ENCODE peak calls at places on chromosomes 5 and 9, in seven cellular contexts. B, P, X, Z, I, V and H are unnamed samples.

GRCh38 chr9:134592018-134592818 is 49.4 kb upstream of the COL5A1 start:
- DNase-seq in P (no peak), V (peak; percentile 64), I (peak; percentile 97), X (no peak), Z (peak; percentile 45), B (no peak), H (no peak)

GRCh38 chr5:36389245-36389644 is 87.5 kb upstream of the RANBP3L start:
- DNase-seq in Z (peak; percentile 56), V (no peak), P (no peak), I (peak; percentile 62), B (no peak), X (no peak), H (no peak)

GRCh38 chr5:111383288-111383970 is 128.9 kb downstream of the STARD4 start:
- DNase-seq in B (no peak), V (no peak), P (no peak), Z (no peak), X (peak; percentile 30), I (peak; percentile 27), H (no peak)

GRCh38 chr5:75375414-75375813 is 38.4 kb downstream of the HMGCR start:
- DNase-seq in B (no peak), X (no peak), V (no peak), I (no peak), P (no peak), Z (no peak), H (no peak)

GRCh38 chr5:61357745-61358144 is 25.7 kb downstream of the ZSWIM6 start:
- DNase-seq in Z (no peak), B (no peak), V (no peak), X (no peak), P (no peak), I (peak; percentile 46), H (no peak)

GRCh38 chr5:68770566-68770965 is 323.2 kb upstream of the SLC30A5 start:
- DNase-seq in P (no peak), V (no peak), X (no peak), Z (no peak), I (no peak), B (no peak), H (no peak)

GRCh38 chr9:126363847-126364671 is 37.4 kb downstream of the MVB12B start:
- DNase-seq in V (no peak), B (no peak), P (no peak), I (peak; percentile 26), X (peak; percentile 70), Z (no peak), H (no peak)

GRCh38 chr5:95697781-95698681 is 15.2 kb upstream of the SPATA9 start:
- DNase-seq in Z (no peak), I (no peak), B (no peak), P (no peak), V (no peak), X (no peak), H (no peak)

GRCh38 chr5:104800440-104801048 is 1238.0 kb upstream of the NUDT12 start:
- DNase-seq in I (peak; percentile 2), X (no peak), Z (no peak), B (no peak), V (no peak), P (no peak), H (no peak)

GRCh38 chr5:10859393-10860195 is 98.6 kb upstream of the DAP start:
- DNase-seq in Z (no peak), P (peak; percentile 68), B (no peak), I (no peak), V (no peak), X (no peak), H (no peak)

GRCh38 chr9:98080346-98080745 is 23.8 kb downstream of the NANS start:
- DNase-seq in X (no peak), B (no peak), P (no peak), Z (no peak), V (no peak), I (peak; percentile 12), H (no peak)

GRCh38 chr5:32951878-32952277 is 240.8 kb downstream of the NPR3 start:
- DNase-seq in Z (no peak), P (no peak), V (no peak), B (no peak), I (no peak), X (no peak), H (no peak)

GRCh38 chr9:127828262-127829031 is 25.8 kb downstream of the FPGS start:
- DNase-seq in V (no peak), Z (peak; percentile 90), B (peak; percentile 80), P (peak; percentile 89), I (peak; percentile 73), X (no peak), H (no peak)

GRCh38 chr5:76537073-76537543 is 86.1 kb downstream of the F2RL2 start:
- DNase-seq in B (no peak), V (no peak), P (no peak), I (peak; percentile 12), Z (no peak), X (no peak), H (no peak)

GRCh38 chr9:128304151-128304970 is 17.9 kb downstream of the TRUB2 start:
- DNase-seq in X (no peak), P (no peak), Z (no peak), B (no peak), V (no peak), I (peak; percentile 20), H (no peak)

GRCh38 chr5:133697536-133698258 is 85.4 kb upstream of the FSTL4 start:
- DNase-seq in Z (no peak), B (peak; percentile 14), P (no peak), I (no peak), X (no peak), V (no peak), H (no peak)

DNA sequence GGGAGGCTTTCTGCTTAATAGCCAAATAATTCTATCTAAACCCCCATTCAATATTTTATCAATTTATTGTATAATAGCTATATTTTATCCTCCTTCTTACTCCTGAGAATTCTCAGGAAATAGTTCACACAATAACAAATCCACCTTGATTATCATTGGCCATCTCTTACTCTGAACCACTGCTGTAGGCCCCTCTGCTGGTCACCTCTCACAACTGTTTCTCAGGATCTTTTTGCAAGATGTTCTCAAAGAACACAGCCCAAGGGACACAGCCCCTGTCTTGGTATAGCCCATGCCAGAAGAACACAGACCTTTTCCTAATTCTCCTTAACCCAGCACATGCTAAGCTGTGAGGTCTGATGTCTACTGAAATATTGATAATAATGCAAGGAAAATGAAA is 74.9 kb upstream of the HTR4 start:
- DNase-seq in P (no peak), X (no peak), B (no peak), V (no peak), Z (no peak), I (peak; percentile 28), H (no peak)
- TF ChIP-seq CTCF in P (peak; percentile 46), X (peak; percentile 46), B (no peak), V (peak; percentile 42), Z (no peak), I (peak; percentile 30), H (peak; percentile 23)

GRCh38 chr5:42889311-42889933 is 77.7 kb upstream of the SELENOP start:
- DNase-seq in B (peak; percentile 85), Z (peak; percentile 87), I (peak; percentile 85), P (peak; percentile 70), V (peak; percentile 69), X (peak; percentile 64), H (no peak)

GRCh38 chr5:42888771-42889170 is 77.1 kb upstream of the SELENOP start:
- DNase-seq in Z (no peak), B (no peak), V (no peak), P (no peak), I (no peak), X (no peak), H (no peak)

GRCh38 chr5:42898760-42899159 is 87.1 kb upstream of the SELENOP start:
- DNase-seq in B (no peak), X (no peak), P (no peak), V (no peak), I (no peak), Z (no peak), H (no peak)

GRCh38 chr5:42896523-42896922 is 84.8 kb upstream of the SELENOP start:
- DNase-seq in X (no peak), Z (no peak), I (no peak), B (no peak), P (no peak), V (no peak), H (no peak)

DNA sequence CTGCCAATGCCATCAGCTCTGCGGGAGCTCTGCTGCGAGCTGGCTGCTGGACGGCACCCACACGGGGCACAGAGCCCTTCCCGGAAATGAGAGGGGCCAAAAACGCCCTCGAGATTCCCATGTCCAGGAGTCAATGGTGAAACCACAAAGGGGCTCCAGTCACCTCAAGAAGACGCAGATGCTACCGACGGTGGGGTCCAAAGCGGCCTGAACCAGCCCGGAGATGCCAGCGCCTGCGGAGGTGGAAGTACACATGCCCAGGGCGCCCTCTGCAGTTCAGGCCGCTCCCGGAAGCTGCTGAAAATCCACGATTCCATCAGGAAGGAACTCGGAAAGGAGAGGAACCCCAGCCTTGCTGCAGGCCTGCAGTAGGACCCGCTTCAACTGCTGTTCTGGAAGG is 82.4 kb upstream of the SELENOP start:
- DNase-seq in B (no peak), P (no peak), X (no peak), Z (no peak), V (no peak), I (peak; percentile 19), H (no peak)
- TF ChIP-seq CTCF in B (no peak), P (peak; percentile 21), X (peak; percentile 43), Z (no peak), V (peak; percentile 14), I (peak; percentile 50), H (no peak)

GRCh38 chr5:54282876-54283275 is 27.5 kb downstream of the ARL15 start:
- DNase-seq in V (no peak), I (no peak), X (no peak), B (no peak), Z (no peak), P (no peak), H (no peak)

GRCh38 chr5:54288568-54289217 is 21.7 kb downstream of the ARL15 start:
- DNase-seq in B (no peak), X (no peak), Z (no peak), V (no peak), I (no peak), P (no peak), H (no peak)

GRCh38 chr5:54281933-54282332 is 28.4 kb downstream of the ARL15 start:
- DNase-seq in P (no peak), X (no peak), Z (no peak), I (no peak), V (no peak), B (no peak), H (no peak)

GRCh38 chr5:54289769-54290168 is 20.6 kb downstream of the ARL15 start:
- DNase-seq in P (no peak), V (no peak), Z (no peak), X (no peak), I (no peak), B (no peak), H (no peak)

DNA sequence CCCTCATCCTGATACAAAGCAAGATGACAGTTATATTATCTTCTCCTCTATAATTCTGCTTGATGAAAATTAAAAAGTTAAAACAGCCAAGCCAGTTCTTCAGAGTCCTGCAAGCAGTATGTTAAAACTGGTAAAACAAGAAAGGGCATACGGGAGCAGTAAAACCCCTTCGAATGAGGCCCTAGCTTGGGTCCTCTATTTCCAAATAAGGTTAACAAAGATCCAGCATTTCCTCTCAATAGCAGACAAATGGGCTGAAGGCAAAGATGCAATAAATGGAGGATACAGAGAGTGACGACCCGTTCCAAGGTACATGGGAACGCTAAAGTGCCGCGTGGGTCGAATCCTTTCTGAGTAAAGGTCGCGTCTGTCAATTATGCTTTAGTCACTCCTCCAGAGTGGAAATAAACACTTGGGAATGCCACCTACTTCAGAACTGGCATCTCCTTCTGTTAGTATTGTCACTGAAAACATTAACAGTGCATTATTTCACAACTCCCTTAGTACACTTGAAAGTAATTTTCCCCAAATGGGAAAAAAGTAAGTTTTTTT is 24.7 kb downstream of the ARL15 start:
- DNase-seq in V (no peak), B (no peak), X (no peak), Z (no peak), P (no peak), I (no peak), H (no peak)
- TF ChIP-seq CTCF in V (no peak), B (no peak), X (no peak), Z (no peak), P (no peak), I (no peak), H (no peak)

GRCh38 chr5:147935032-147935431 is 28.7 kb upstream of the C5orf46 start:
- DNase-seq in P (no peak), Z (no peak), X (peak; percentile 69), V (peak; percentile 58), I (peak; percentile 88), B (no peak), H (no peak)
- TF ChIP-seq CTCF in P (peak; percentile 73), Z (peak; percentile 40), X (peak; percentile 90), V (peak; percentile 53), I (peak; percentile 42), B (no peak), H (peak; percentile 68)